ENCODE peak calls at places on chromosomes 16 and 17, in five cellular contexts. Z, A, D, O and S are unnamed samples.

GRCh38 chr17:437545-437944 is 84.9 kb upstream of the RPH3AL start:
- DNase-seq in Z (no peak), A (no peak), D (no peak), O (no peak), S (no peak)

GRCh38 chr17:79429864-79430494 is 180.9 kb downstream of the RBFOX3 start:
- DNase-seq in Z (no peak), A (no peak), D (no peak), O (no peak), S (no peak)

GRCh38 chr17:17506893-17507464 is 10.8 kb upstream of the RASD1 start:
- DNase-seq in Z (no peak), A (no peak), D (peak; percentile 59), O (peak; percentile 59), S (peak; percentile 60)

GRCh38 chr17:27762527-27763305 is 37.6 kb downstream of the NOS2 start:
- DNase-seq in Z (no peak), A (peak; percentile 67), D (no peak), O (no peak), S (no peak)

GRCh38 chr16:77866769-77867168 is 78.4 kb downstream of the VAT1L start:
- DNase-seq in Z (no peak), A (no peak), D (no peak), O (peak; percentile 26), S (no peak)

GRCh38 chr17:80358861-80359260 is 56.1 kb upstream of the ENDOV start:
- DNase-seq in Z (no peak), A (no peak), D (no peak), O (no peak), S (no peak)

GRCh38 chr16:10971560-10971961 is 27.2 kb downstream of the CLEC16A start:
- DNase-seq in Z (peak; percentile 22), A (peak; percentile 72), D (no peak), O (peak; percentile 21), S (no peak)

GRCh38 chr16:4850211-4850610 is 2.9 kb downstream of the UBN1 start:
- DNase-seq in Z (no peak), A (no peak), D (no peak), O (no peak), S (no peak)

GRCh38 chr16:14002416-14002815 is 68.7 kb upstream of the MRTFB start:
- DNase-seq in Z (no peak), A (no peak), D (no peak), O (no peak), S (no peak)

GRCh38 chr17:4738136-4739121 is 1.2 kb upstream of the ZMYND15 start:
- DNase-seq in Z (no peak), A (no peak), D (no peak), O (no peak), S (no peak)

GRCh38 chr17:29238133-29238850 is 8.4 kb upstream of the CRYBA1 start:
- DNase-seq in Z (no peak), A (no peak), D (no peak), O (no peak), S (no peak)

DNA sequence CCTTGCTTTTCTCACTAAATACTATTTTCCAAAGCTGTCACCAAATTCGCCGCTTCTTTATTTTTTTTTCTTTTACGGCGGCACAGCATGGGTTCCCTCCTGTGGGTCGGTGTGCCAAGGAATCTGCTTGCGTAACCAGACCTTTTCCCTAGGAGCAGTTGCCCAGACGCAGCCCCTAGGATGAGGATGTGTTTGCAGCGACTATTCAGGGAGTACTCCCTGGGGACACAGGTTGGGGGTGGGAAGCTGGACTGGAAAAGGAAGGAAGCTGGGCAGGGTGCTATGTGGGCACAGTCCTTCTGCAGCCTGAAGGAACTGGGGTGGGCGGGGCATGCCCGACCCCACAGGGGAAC is 49.0 kb upstream of the ZCCHC14 start:
- DNase-seq in Z (no peak), A (no peak), D (no peak), O (no peak), S (no peak)
- H3K4me1 ChIP-seq in Z (peaks cover 19% of the 10 kb centered on the region), A (peaks cover under 1% of the 10 kb centered on the region), D (no peaks in the 10 kb centered on the region), O (no peaks in the 10 kb centered on the region), S (peaks cover 34% of the 10 kb centered on the region)

GRCh38 chr17:39923836-39924690 is 3.3 kb downstream of the ORMDL3 start:
- DNase-seq in Z (no peak), A (peak; percentile 82), D (no peak), O (no peak), S (no peak)
- TF ChIP-seq CTCF in Z (no peak), A (peak; percentile 51), D (no peak), O (no peak), S (peak; percentile 12)

DNA sequence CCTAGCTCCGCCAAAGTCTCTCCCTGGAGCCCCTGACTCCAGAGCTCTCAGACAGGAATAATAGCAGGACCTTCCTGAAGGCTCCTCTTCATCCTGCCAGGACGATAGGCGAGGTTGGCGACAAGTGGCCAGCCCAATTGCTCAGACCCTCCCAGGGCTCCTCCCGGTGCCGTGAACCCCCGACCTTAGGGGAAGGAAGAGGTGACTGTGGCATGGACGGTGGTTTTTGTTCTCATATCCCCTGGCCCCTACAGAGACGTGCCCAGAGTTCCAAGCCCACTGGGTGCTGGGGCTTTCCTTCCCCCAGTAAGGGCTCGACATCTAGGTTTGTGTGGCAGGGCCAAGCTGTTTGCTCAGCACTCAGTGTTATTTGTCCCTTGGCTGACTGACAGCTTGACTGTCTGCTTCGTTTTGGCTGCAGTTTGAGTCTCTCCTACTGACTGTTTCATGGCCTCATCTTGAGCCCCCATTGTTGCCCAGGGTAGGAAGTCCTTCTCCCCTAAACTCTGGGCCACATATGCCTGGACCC is 4.6 kb upstream of the ADCY7 start:
- DNase-seq in Z (no peak), A (no peak), D (no peak), O (no peak), S (no peak)
- H3K4me1 ChIP-seq in Z (peaks cover 47% of the 10 kb centered on the region), A (no peaks in the 10 kb centered on the region), D (no peaks in the 10 kb centered on the region), O (no peaks in the 10 kb centered on the region), S (peaks cover 21% of the 10 kb centered on the region)

DNA sequence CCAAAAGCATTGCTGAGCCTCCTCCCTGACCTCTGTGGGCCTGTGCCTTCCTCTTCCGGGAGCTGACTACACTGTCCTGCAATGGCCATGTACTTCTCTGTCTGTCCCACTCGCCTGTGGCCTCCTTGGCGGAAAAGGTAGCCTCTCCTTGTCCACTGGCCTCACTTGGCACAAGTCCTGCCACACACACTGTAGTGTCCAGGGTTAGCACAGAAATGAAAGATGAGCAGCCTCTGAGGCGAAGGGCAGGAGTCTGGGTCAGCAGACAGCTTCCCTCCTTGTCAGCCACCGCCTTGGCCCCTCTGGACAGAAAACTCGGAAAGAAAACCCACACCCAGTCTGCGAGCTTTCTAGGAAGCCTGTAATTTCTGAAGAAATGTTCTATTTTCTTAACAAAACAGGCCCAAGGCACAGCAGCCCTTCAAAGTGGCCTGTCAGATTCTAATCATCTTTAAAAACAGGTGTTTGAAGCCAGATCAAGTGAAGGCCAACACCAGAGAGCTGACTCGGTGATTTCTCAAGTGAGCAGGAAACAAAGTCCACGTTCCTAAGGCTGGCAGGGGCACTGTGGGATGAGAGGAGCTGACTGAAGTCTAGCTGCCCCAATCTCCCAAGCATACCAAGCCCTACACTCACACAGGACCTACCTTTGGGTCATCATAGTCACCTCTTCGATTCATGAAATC is 67.2 kb downstream of the GTF3C1 start:
- DNase-seq in Z (no peak), A (no peak), D (no peak), O (no peak), S (no peak)
- TF ChIP-seq CTCF in Z (no peak), A (no peak), D (no peak), O (no peak), S (no peak)

GRCh38 chr17:72392056-72393010 is 271.5 kb downstream of the SOX9 start:
- DNase-seq in Z (no peak), A (no peak), D (no peak), O (no peak), S (no peak)
- H3K4me1 ChIP-seq in Z (peaks cover 18% of the 10 kb centered on the region), A (no peaks in the 10 kb centered on the region), D (no peaks in the 10 kb centered on the region), O (no peaks in the 10 kb centered on the region), S (no peaks in the 10 kb centered on the region)

GRCh38 chr17:44581868-44582267 is 24.6 kb downstream of the FZD2 start:
- DNase-seq in Z (no peak), A (no peak), D (no peak), O (no peak), S (no peak)
- TF ChIP-seq CTCF in Z (no peak), A (peak; percentile 33), D (no peak), O (no peak), S (no peak)

GRCh38 chr17:2062571-2063183 is 7.8 kb downstream of the HIC1 start:
- DNase-seq in Z (no peak), A (peak; percentile 66), D (peak; percentile 32), O (no peak), S (no peak)
- H3K4me1 ChIP-seq in Z (peaks cover 99% of the 10 kb centered on the region), A (peaks cover 5% of the 10 kb centered on the region), D (no peaks in the 10 kb centered on the region), O (no peaks in the 10 kb centered on the region), S (peaks cover 45% of the 10 kb centered on the region)